ENCODE peak calls at places on chromosomes 3 and 15, in four cellular contexts. K is Daoy, N is AG09319, G is fibroblast of mammary gland. I is an unnamed sample.

GRCh38 chr3:178584722-178585121 is 48.5 kb downstream of the KCNMB2 start:
- DNase-seq in K (no peak), N (no peak), G (no peak), I (no peak)

GRCh38 chr15:68211656-68212320 is 6.7 kb upstream of the CALML4 start:
- DNase-seq in K (no peak), G (no peak), N (no peak), I (no peak)

GRCh38 chr3:39361252-39361927 is 21.8 kb upstream of the SLC25A38 start:
- DNase-seq in N (no peak), G (no peak), K (no peak), I (no peak)

GRCh38 chr3:17386432-17386831 is 356.0 kb downstream of the TBC1D5 start:
- DNase-seq in K (no peak), N (no peak), G (no peak), I (no peak)

GRCh38 chr15:80173022-80173759 is 20.4 kb downstream of the FAH start:
- DNase-seq in G (peak; percentile 61), N (no peak), K (peak; percentile 65), I (peak; percentile 45)

GRCh38 chr3:122025296-122025695 is 3.2 kb upstream of the ILDR1 start:
- DNase-seq in K (no peak), N (no peak), G (no peak), I (no peak)

GRCh38 chr15:26013946-26014345 is 150.8 kb upstream of the ATP10A start:
- DNase-seq in K (peak; percentile 43), N (no peak), G (no peak), I (no peak)

GRCh38 chr15:40282144-40282869 is 557 bp downstream of the ANKRD63 start:
- DNase-seq in N (no peak), G (no peak), K (peak; percentile 52), I (peak; percentile 27)

GRCh38 chr3:132509506-132509905 is 87.6 kb upstream of the ACKR4 start:
- DNase-seq in G (no peak), N (no peak), K (no peak), I (no peak)

GRCh38 chr15:101525087-101525669 is 35.7 kb upstream of the PCSK6 start:
- DNase-seq in G (no peak), N (no peak), K (no peak), I (no peak)

GRCh38 chr3:38139652-38140051 is 1.2 kb downstream of the MYD88 start:
- DNase-seq in N (no peak), G (no peak), K (no peak), I (no peak)

GRCh38 chr3:61315874-61316273 is 64.6 kb upstream of the FHIT start:
- DNase-seq in N (no peak), K (no peak), G (peak; percentile 1), I (no peak)

GRCh38 chr15:92882697-92883642 is 17.2 kb upstream of the CHD2 start:
- DNase-seq in K (no peak), G (no peak), N (no peak), I (peak; percentile 18)

GRCh38 chr15:69748700-69749099 is 296.1 kb downstream of the RPLP1 start:
- DNase-seq in K (no peak), N (no peak), G (no peak), I (no peak)

GRCh38 chr15:46416544-46416943 is 781.7 kb downstream of the SQOR start:
- DNase-seq in K (no peak), N (no peak), G (no peak), I (no peak)

GRCh38 chr3:177642482-177643163 is 445.3 kb upstream of the TBL1XR1 start:
- DNase-seq in G (no peak), N (no peak), K (no peak), I (no peak)

GRCh38 chr3:143895805-143896204 is 47.5 kb upstream of the SLC9A9 start:
- DNase-seq in K (no peak), G (peak; percentile 17), N (no peak), I (no peak)

GRCh38 chr3:171809513-171810277 is 588 bp downstream of the PLD1 start:
- DNase-seq in G (peak; percentile 94), K (peak; percentile 93), N (peak; percentile 94), I (no peak)

GRCh38 chr15:67882487-67883227 is 42.8 kb upstream of the RNU6-1 start:
- DNase-seq in K (no peak), N (no peak), G (no peak), I (no peak)

GRCh38 chr3:138165061-138165460 is 9.7 kb downstream of the DBR1 start:
- DNase-seq in K (no peak), G (no peak), N (no peak), I (no peak)

GRCh38 chr15:75136758-75137157 is 64.9 kb upstream of the C15orf39 start:
- DNase-seq in G (no peak), K (no peak), N (no peak), I (no peak)

GRCh38 chr15:65245096-65245849 is 34.0 kb upstream of the CILP start:
- DNase-seq in N (no peak), K (peak; percentile 53), G (peak; percentile 87), I (no peak)

GRCh38 chr3:14879161-14879888 is 60.6 kb downstream of the FGD5 start:
- DNase-seq in N (no peak), K (peak; percentile 42), G (peak; percentile 34), I (no peak)

GRCh38 chr15:65086680-65087111 is 10.2 kb downstream of the KBTBD13 start:
- DNase-seq in K (no peak), N (no peak), G (no peak), I (no peak)

GRCh38 chr15:92832992-92833438 is 67.1 kb upstream of the CHD2 start:
- DNase-seq in K (no peak), G (no peak), N (no peak), I (no peak)

GRCh38 chr15:98853161-98853560 is 154.4 kb downstream of the PGPEP1L start:
- DNase-seq in K (peak; percentile 92), G (peak; percentile 95), N (no peak), I (peak; percentile 59)

GRCh38 chr3:168249048-168249538 is 153.4 kb upstream of the GOLIM4 start:
- DNase-seq in G (peak; percentile 5), K (peak; percentile 47), N (no peak), I (no peak)

GRCh38 chr3:107630779-107631178 is 108.0 kb downstream of the BBX start:
- DNase-seq in G (peak; percentile 11), N (no peak), K (no peak), I (no peak)

GRCh38 chr3:67790043-67790442 is 135.6 kb upstream of the SUCLG2 start:
- DNase-seq in G (peak; percentile 58), K (peak; percentile 11), N (peak; percentile 11), I (peak; percentile 36)

GRCh38 chr3:14565791-14566588 is 25.8 kb upstream of the GRIP2 start:
- DNase-seq in K (peak; percentile 81), G (peak; percentile 38), N (no peak), I (no peak)

GRCh38 chr15:81085213-81085612 is 48.9 kb upstream of the CFAP161 start:
- DNase-seq in G (no peak), K (no peak), N (no peak), I (no peak)

GRCh38 chr3:44359146-44359751 is 20.7 kb downstream of the TCAIM start:
- DNase-seq in N (no peak), G (no peak), K (no peak), I (no peak)